ENCODE peak calls at places on chromosomes 2 and 18, in six cellular contexts. One of them, this sample, is unnamed.

GRCh38 chr2:69790601-69790959 is 38.9 kb upstream of the GMCL1 start:
- DNase-seq in NT2/D1: no peak
- DNase-seq in Peyer's patch: no peak
- DNase-seq in GM23248: no peak
- DNase-seq in effector memory CD4-positive, alpha-beta T cell: no peak
- DNase-seq in thoracic aorta: no peak
- DNase-seq in this sample: no peak

GRCh38 chr2:2831656-2832055 is 500.6 kb upstream of the MYT1L start:
- DNase-seq in thoracic aorta: no peak
- DNase-seq in effector memory CD4-positive, alpha-beta T cell: no peak
- DNase-seq in GM23248: no peak
- DNase-seq in Peyer's patch: no peak
- DNase-seq in NT2/D1: no peak
- DNase-seq in this sample: no peak

GRCh38 chr2:101466426-101466825 is 8.5 kb downstream of the RFX8 start:
- DNase-seq in thoracic aorta: no peak
- DNase-seq in NT2/D1: no peak
- DNase-seq in Peyer's patch: no peak
- DNase-seq in GM23248: no peak
- DNase-seq in effector memory CD4-positive, alpha-beta T cell: no peak
- DNase-seq in this sample: no peak

GRCh38 chr2:101036562-101036961 is 34.5 kb downstream of the RPL31 start:
- DNase-seq in Peyer's patch: no peak
- DNase-seq in thoracic aorta: no peak
- DNase-seq in NT2/D1: no peak
- DNase-seq in GM23248: peak; percentile 65
- DNase-seq in effector memory CD4-positive, alpha-beta T cell: no peak
- DNase-seq in this sample: no peak

GRCh38 chr2:205716126-205716525 is 33.8 kb downstream of the NRP2 start:
- DNase-seq in GM23248: no peak
- DNase-seq in Peyer's patch: peak; percentile 61
- DNase-seq in thoracic aorta: no peak
- DNase-seq in NT2/D1: no peak
- DNase-seq in effector memory CD4-positive, alpha-beta T cell: no peak
- DNase-seq in this sample: no peak

GRCh38 chr2:239724851-239725550 is 300.1 kb downstream of the NDUFA10 start:
- DNase-seq in effector memory CD4-positive, alpha-beta T cell: no peak
- DNase-seq in NT2/D1: no peak
- DNase-seq in Peyer's patch: peak; percentile 38
- DNase-seq in thoracic aorta: no peak
- DNase-seq in GM23248: no peak
- DNase-seq in this sample: peak; percentile 27

GRCh38 chr2:886072-887022 is 64.3 kb upstream of the SNTG2 start:
- DNase-seq in Peyer's patch: peak; percentile 14
- DNase-seq in effector memory CD4-positive, alpha-beta T cell: no peak
- DNase-seq in NT2/D1: no peak
- DNase-seq in thoracic aorta: no peak
- DNase-seq in GM23248: no peak
- DNase-seq in this sample: no peak

GRCh38 chr2:132479140-132479539 is 62.5 kb downstream of the GPR39 start:
- DNase-seq in thoracic aorta: no peak
- DNase-seq in effector memory CD4-positive, alpha-beta T cell: no peak
- DNase-seq in NT2/D1: no peak
- DNase-seq in GM23248: no peak
- DNase-seq in Peyer's patch: no peak
- DNase-seq in this sample: no peak

GRCh38 chr2:38380397-38381130 is 3.5 kb upstream of the ATL2 start:
- DNase-seq in effector memory CD4-positive, alpha-beta T cell: no peak
- DNase-seq in Peyer's patch: no peak
- DNase-seq in NT2/D1: no peak
- DNase-seq in thoracic aorta: no peak
- DNase-seq in GM23248: no peak
- DNase-seq in this sample: no peak

GRCh38 chr2:223947711-223948205 is 2.6 kb upstream of the WDFY1 start:
- DNase-seq in Peyer's patch: no peak
- DNase-seq in effector memory CD4-positive, alpha-beta T cell: no peak
- DNase-seq in NT2/D1: no peak
- DNase-seq in thoracic aorta: no peak
- DNase-seq in GM23248: no peak
- DNase-seq in this sample: no peak

GRCh38 chr2:176056411-176056810 is 27.4 kb downstream of the EVX2 start:
- DNase-seq in thoracic aorta: no peak
- DNase-seq in Peyer's patch: no peak
- DNase-seq in GM23248: no peak
- DNase-seq in effector memory CD4-positive, alpha-beta T cell: no peak
- DNase-seq in NT2/D1: no peak
- DNase-seq in this sample: no peak

GRCh38 chr2:174634130-174635014 is 36.8 kb upstream of the WIPF1 start:
- DNase-seq in thoracic aorta: no peak
- DNase-seq in NT2/D1: no peak
- DNase-seq in Peyer's patch: no peak
- DNase-seq in effector memory CD4-positive, alpha-beta T cell: peak; percentile 27
- DNase-seq in GM23248: peak; percentile 58
- DNase-seq in this sample: peak; percentile 16

GRCh38 chr2:43152711-43153627 is 73.4 kb downstream of the ZFP36L2 start:
- DNase-seq in effector memory CD4-positive, alpha-beta T cell: no peak
- DNase-seq in GM23248: no peak
- DNase-seq in Peyer's patch: no peak
- DNase-seq in thoracic aorta: no peak
- DNase-seq in NT2/D1: no peak
- DNase-seq in this sample: peak; percentile 82

GRCh38 chr2:65554765-65555561 is 122.6 kb upstream of the SPRED2 start:
- DNase-seq in GM23248: peak; percentile 62
- DNase-seq in NT2/D1: no peak
- DNase-seq in effector memory CD4-positive, alpha-beta T cell: no peak
- DNase-seq in Peyer's patch: no peak
- DNase-seq in thoracic aorta: no peak
- DNase-seq in this sample: no peak

GRCh38 chr18:23165271-23165670 is 30.0 kb downstream of the CABLES1 start:
- DNase-seq in GM23248: no peak
- DNase-seq in NT2/D1: no peak
- DNase-seq in Peyer's patch: no peak
- DNase-seq in effector memory CD4-positive, alpha-beta T cell: no peak
- DNase-seq in thoracic aorta: no peak
- DNase-seq in this sample: no peak

GRCh38 chr18:2971741-2972552 is 41.0 kb downstream of the LPIN2 start:
- DNase-seq in Peyer's patch: no peak
- DNase-seq in thoracic aorta: no peak
- DNase-seq in effector memory CD4-positive, alpha-beta T cell: peak; percentile 47
- DNase-seq in NT2/D1: no peak
- DNase-seq in GM23248: peak; percentile 75
- DNase-seq in this sample: peak; percentile 71

DNA sequence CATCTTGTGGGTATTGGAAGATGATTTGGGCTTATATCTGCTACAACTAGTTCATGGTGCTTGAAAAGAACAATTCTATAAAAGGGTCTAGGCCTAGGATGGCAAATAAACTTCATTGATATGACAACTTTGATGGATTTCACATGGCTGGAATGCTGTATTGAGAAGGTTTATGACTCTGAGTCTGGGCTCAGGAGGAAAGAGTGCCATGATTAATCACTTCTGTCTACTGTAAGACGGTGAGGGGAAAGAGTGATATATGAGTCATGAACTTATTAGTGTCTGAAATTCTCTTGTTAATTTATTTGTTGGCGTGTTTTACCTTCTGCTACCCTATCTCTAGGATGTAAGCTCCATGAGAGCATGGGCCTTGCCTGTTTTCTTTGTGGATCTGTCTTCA is 17.0 kb upstream of the ADCYAP1 start:
- DNase-seq in Peyer's patch: no peak
- DNase-seq in GM23248: no peak
- DNase-seq in effector memory CD4-positive, alpha-beta T cell: no peak
- DNase-seq in NT2/D1: no peak
- DNase-seq in thoracic aorta: no peak
- DNase-seq in this sample: no peak
- H3K9me3 ChIP-seq in Peyer's patch: no peaks in the 10 kb centered on the region
- H3K9me3 ChIP-seq in GM23248: no peaks in the 10 kb centered on the region
- H3K9me3 ChIP-seq in effector memory CD4-positive, alpha-beta T cell: no peaks in the 10 kb centered on the region
- H3K9me3 ChIP-seq in NT2/D1: no peaks in the 10 kb centered on the region
- H3K9me3 ChIP-seq in thoracic aorta: no peaks in the 10 kb centered on the region
- H3K9me3 ChIP-seq in this sample: peaks cover 1% of the 10 kb centered on the region

DNA sequence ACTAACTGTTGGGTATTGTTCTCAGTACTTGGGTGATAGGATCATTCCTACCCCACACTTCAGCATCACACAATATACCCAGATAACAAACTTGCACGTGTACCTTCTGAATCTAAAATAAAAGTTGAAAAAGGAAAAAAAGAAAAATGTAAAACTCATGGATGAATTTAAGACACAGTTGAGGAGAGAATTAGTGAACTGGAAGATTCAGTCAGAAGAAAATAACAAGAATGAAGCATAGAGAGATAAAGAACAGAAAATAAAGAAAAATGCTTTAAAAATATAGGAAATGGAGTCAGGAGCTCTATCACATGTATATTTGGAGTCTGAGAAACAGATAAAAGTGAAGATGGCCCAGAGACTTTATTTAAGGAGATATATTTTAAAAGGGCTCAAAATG is 90.4 kb upstream of the SALL3 start:
- DNase-seq in Peyer's patch: no peak
- DNase-seq in NT2/D1: no peak
- DNase-seq in thoracic aorta: no peak
- DNase-seq in GM23248: no peak
- DNase-seq in effector memory CD4-positive, alpha-beta T cell: no peak
- DNase-seq in this sample: no peak
- H3K9me3 ChIP-seq in Peyer's patch: peaks cover 13% of the 10 kb centered on the region
- H3K9me3 ChIP-seq in NT2/D1: peaks cover 43% of the 10 kb centered on the region
- H3K9me3 ChIP-seq in thoracic aorta: peaks cover 13% of the 10 kb centered on the region
- H3K9me3 ChIP-seq in GM23248: no peaks in the 10 kb centered on the region
- H3K9me3 ChIP-seq in effector memory CD4-positive, alpha-beta T cell: peaks cover 10% of the 10 kb centered on the region
- H3K9me3 ChIP-seq in this sample: no peaks in the 10 kb centered on the region

GRCh38 chr2:189982087-189982486 is 80.4 kb downstream of the MSTN start:
- DNase-seq in thoracic aorta: no peak
- DNase-seq in effector memory CD4-positive, alpha-beta T cell: no peak
- DNase-seq in Peyer's patch: no peak
- DNase-seq in GM23248: peak; percentile 2
- DNase-seq in NT2/D1: no peak
- DNase-seq in this sample: no peak
- H3K9me3 ChIP-seq in thoracic aorta: peaks cover 23% of the 10 kb centered on the region
- H3K9me3 ChIP-seq in effector memory CD4-positive, alpha-beta T cell: peaks cover 5% of the 10 kb centered on the region
- H3K9me3 ChIP-seq in Peyer's patch: no peaks in the 10 kb centered on the region
- H3K9me3 ChIP-seq in GM23248: no peaks in the 10 kb centered on the region
- H3K9me3 ChIP-seq in NT2/D1: peaks cover 12% of the 10 kb centered on the region
- H3K9me3 ChIP-seq in this sample: peaks cover 6% of the 10 kb centered on the region

GRCh38 chr18:70981400-70982140 is 692.7 kb downstream of the SOCS6 start:
- DNase-seq in Peyer's patch: no peak
- DNase-seq in effector memory CD4-positive, alpha-beta T cell: no peak
- DNase-seq in NT2/D1: no peak
- DNase-seq in GM23248: no peak
- DNase-seq in thoracic aorta: no peak
- DNase-seq in this sample: no peak
- H3K9me3 ChIP-seq in Peyer's patch: peaks cover 5% of the 10 kb centered on the region
- H3K9me3 ChIP-seq in effector memory CD4-positive, alpha-beta T cell: no peaks in the 10 kb centered on the region
- H3K9me3 ChIP-seq in NT2/D1: peaks cover 15% of the 10 kb centered on the region
- H3K9me3 ChIP-seq in GM23248: no peaks in the 10 kb centered on the region
- H3K9me3 ChIP-seq in thoracic aorta: no peaks in the 10 kb centered on the region
- H3K9me3 ChIP-seq in this sample: no peaks in the 10 kb centered on the region

GRCh38 chr18:78153362-78153761 is 826.3 kb upstream of the SALL3 start:
- DNase-seq in effector memory CD4-positive, alpha-beta T cell: no peak
- DNase-seq in GM23248: no peak
- DNase-seq in thoracic aorta: no peak
- DNase-seq in Peyer's patch: no peak
- DNase-seq in NT2/D1: no peak
- DNase-seq in this sample: no peak

GRCh38 chr18:78154444-78154843 is 825.2 kb upstream of the SALL3 start:
- DNase-seq in effector memory CD4-positive, alpha-beta T cell: no peak
- DNase-seq in GM23248: no peak
- DNase-seq in NT2/D1: no peak
- DNase-seq in Peyer's patch: no peak
- DNase-seq in thoracic aorta: no peak
- DNase-seq in this sample: no peak

GRCh38 chr18:78150590-78150989 is 829.0 kb upstream of the SALL3 start:
- DNase-seq in effector memory CD4-positive, alpha-beta T cell: no peak
- DNase-seq in GM23248: no peak
- DNase-seq in NT2/D1: no peak
- DNase-seq in thoracic aorta: no peak
- DNase-seq in Peyer's patch: no peak
- DNase-seq in this sample: no peak

GRCh38 chr18:78151948-78152725 is 827.5 kb upstream of the SALL3 start:
- DNase-seq in thoracic aorta: no peak
- DNase-seq in Peyer's patch: no peak
- DNase-seq in NT2/D1: no peak
- DNase-seq in effector memory CD4-positive, alpha-beta T cell: no peak
- DNase-seq in GM23248: no peak
- DNase-seq in this sample: no peak

GRCh38 chr18:78151234-78151633 is 828.4 kb upstream of the SALL3 start:
- DNase-seq in effector memory CD4-positive, alpha-beta T cell: no peak
- DNase-seq in NT2/D1: no peak
- DNase-seq in Peyer's patch: no peak
- DNase-seq in thoracic aorta: no peak
- DNase-seq in GM23248: no peak
- DNase-seq in this sample: no peak
- H3K9me3 ChIP-seq in effector memory CD4-positive, alpha-beta T cell: no peaks in the 10 kb centered on the region
- H3K9me3 ChIP-seq in NT2/D1: peaks cover 4% of the 10 kb centered on the region
- H3K9me3 ChIP-seq in Peyer's patch: no peaks in the 10 kb centered on the region
- H3K9me3 ChIP-seq in thoracic aorta: no peaks in the 10 kb centered on the region
- H3K9me3 ChIP-seq in GM23248: no peaks in the 10 kb centered on the region
- H3K9me3 ChIP-seq in this sample: no peaks in the 10 kb centered on the region

GRCh38 chr2:172535119-172535518 is 20.8 kb upstream of the PDK1 start:
- DNase-seq in effector memory CD4-positive, alpha-beta T cell: no peak
- DNase-seq in GM23248: no peak
- DNase-seq in thoracic aorta: no peak
- DNase-seq in NT2/D1: no peak
- DNase-seq in Peyer's patch: no peak
- DNase-seq in this sample: no peak
- H3K9me3 ChIP-seq in effector memory CD4-positive, alpha-beta T cell: peaks cover 5% of the 10 kb centered on the region
- H3K9me3 ChIP-seq in GM23248: no peaks in the 10 kb centered on the region
- H3K9me3 ChIP-seq in thoracic aorta: no peaks in the 10 kb centered on the region
- H3K9me3 ChIP-seq in NT2/D1: peaks cover 62% of the 10 kb centered on the region
- H3K9me3 ChIP-seq in Peyer's patch: no peaks in the 10 kb centered on the region
- H3K9me3 ChIP-seq in this sample: no peaks in the 10 kb centered on the region